ENCODE peak calls at places on chromosomes 13 and 19, in seven cellular contexts. H is HS-5, Q is right atrium auricular region, D is mucosa of descending colon, F is AML-193, B is mucosa of gallbladder, K is OCI-LY7. X is an unnamed sample.

GRCh38 chr13:30998548-30999140 is 66.2 kb downstream of the TEX26 start:
- DNase-seq in H (no peak), Q (no peak), B (peak), K (no peak), F (no peak), D (no peak), X (no peak)

GRCh38 chr19:52007436-52007804 is 591 bp downstream of the ZNF615 start:
- DNase-seq in H (no peak), F (no peak), K (no peak), B (no peak), D (no peak), Q (no peak), X (no peak)

GRCh38 chr13:70585109-70585508 is 476.9 kb upstream of the KLHL1 start:
- DNase-seq in B (no peak), F (no peak), K (no peak), D (no peak), Q (no peak), H (no peak), X (no peak)

GRCh38 chr19:4375620-4376228 is 24.6 kb downstream of the SH3GL1 start:
- DNase-seq in F (no peak), H (no peak), D (no peak), B (no peak), K (peak), Q (no peak), X (peak)

GRCh38 chr19:4639531-4640246 is 373 bp downstream of the TNFAIP8L1 start:
- DNase-seq in Q (no peak), B (no peak), K (no peak), H (no peak), D (peak), F (no peak), X (no peak)

GRCh38 chr13:52036037-52036436 is 11.5 kb downstream of the UTP14C start:
- DNase-seq in Q (no peak), D (no peak), F (no peak), H (no peak), B (no peak), K (no peak), X (no peak)

GRCh38 chr19:56538761-56539263 is at the start of gene ZFP28:
- DNase-seq in D (peak), Q (no peak), B (peak), F (peak), K (no peak), H (peak), X (no peak)

GRCh38 chr13:27339299-27339698 is 68.7 kb downstream of the RASL11A start:
- DNase-seq in F (peak), D (peak), Q (no peak), K (peak), H (no peak), B (peak), X (peak)

GRCh38 chr13:39148513-39148961 is 110.3 kb downstream of the NHLRC3 start:
- DNase-seq in Q (no peak), H (peak), F (no peak), K (no peak), B (no peak), D (no peak), X (peak)

GRCh38 chr13:28550721-28551497 is 56.0 kb upstream of the FLT1 start:
- DNase-seq in F (no peak), Q (no peak), D (no peak), K (no peak), H (no peak), B (no peak), X (no peak)

GRCh38 chr19:34508540-34508939 is 27.0 kb downstream of the WTIP start:
- DNase-seq in K (no peak), F (no peak), H (no peak), Q (no peak), B (no peak), D (no peak), X (no peak)

GRCh38 chr13:96967248-96967745 is 27.0 kb downstream of the OXGR1 start:
- DNase-seq in F (no peak), D (no peak), K (peak), Q (no peak), B (no peak), H (no peak), X (peak)

GRCh38 chr13:20303636-20304035 is 71.5 kb upstream of the GJB6 start:
- DNase-seq in K (no peak), H (no peak), D (no peak), B (no peak), F (no peak), Q (no peak), X (no peak)

X was measured in KBM-7.